ENCODE peak calls at places on chromosomes 1 and 21, in four cellular contexts. M, H, W and O are unnamed samples.

GRCh38 chr1:212364985-212365384 is 49.7 kb downstream of the PACC1 start:
- DNase-seq in M (no peak), H (no peak), W (no peak), O (no peak)

GRCh38 chr1:151443846-151444790 is 15.2 kb downstream of the POGZ start:
- DNase-seq in M (peak), H (peak), W (peak), O (peak)

GRCh38 chr21:36694041-36694515 is 4.8 kb upstream of the SIM2 start:
- DNase-seq in M (no peak), H (no peak), W (no peak), O (no peak)

GRCh38 chr1:203563291-203563690 is 63.3 kb upstream of the ATP2B4 start:
- DNase-seq in M (peak), H (peak), W (no peak), O (no peak)

GRCh38 chr1:154747841-154748766 is 122.0 kb downstream of the KCNN3 start:
- DNase-seq in M (peak), H (peak), W (peak), O (no peak)

GRCh38 chr1:2003564-2004131 is at the start of gene CFAP74:
- DNase-seq in M (peak), H (peak), W (no peak), O (peak)

GRCh38 chr1:151529211-151529702 is 10.9 kb upstream of the TUFT1 start:
- DNase-seq in M (no peak), H (no peak), W (no peak), O (no peak)

GRCh38 chr1:23187637-23188036 is 19.0 kb upstream of the LUZP1 start:
- DNase-seq in M (no peak), H (no peak), W (no peak), O (no peak)

GRCh38 chr1:155091071-155092051 is 12.7 kb downstream of the EFNA3 start:
- DNase-seq in M (peak), H (peak), W (peak), O (no peak)

GRCh38 chr1:78168306-78168705 is 122.5 kb downstream of the GIPC2 start:
- DNase-seq in M (peak), H (peak), W (no peak), O (no peak)

GRCh38 chr1:36342426-36343185 is 19.2 kb upstream of the EVA1B start:
- DNase-seq in M (peak), H (peak), W (peak), O (no peak)

GRCh38 chr1:154371436-154371835 is 33.7 kb upstream of the IL6R start:
- DNase-seq in M (no peak), H (no peak), W (no peak), O (no peak)

GRCh38 chr1:54324750-54325704 is 81.2 kb downstream of the SSBP3 start:
- DNase-seq in M (no peak), H (peak), W (no peak), O (no peak)

GRCh38 chr1:173868266-173869107 is at the start of gene ZBTB37:
- DNase-seq in M (no peak), H (no peak), W (peak), O (peak)

GRCh38 chr1:8121261-8122159 is 95.4 kb upstream of the ERRFI1 start:
- DNase-seq in M (peak), H (peak), W (no peak), O (peak)

GRCh38 chr1:87560961-87561360 is 232.3 kb downstream of the LMO4 start:
- DNase-seq in M (no peak), H (peak), W (no peak), O (no peak)

GRCh38 chr1:229869225-229869624 is 197.8 kb upstream of the GALNT2 start:
- DNase-seq in M (no peak), H (no peak), W (no peak), O (no peak)

GRCh38 chr1:9601942-9602793 is 13.5 kb downstream of the TMEM201 start:
- DNase-seq in M (no peak), H (no peak), W (no peak), O (no peak)

GRCh38 chr21:36966846-36967657 is 583 bp upstream of the HLCS start:
- DNase-seq in M (no peak), H (peak), W (no peak), O (no peak)

GRCh38 chr1:210755991-210756669 is 377.8 kb downstream of the KCNH1 start:
- DNase-seq in M (no peak), H (no peak), W (no peak), O (no peak)

GRCh38 chr1:36517415-36517814 is 34.7 kb upstream of the CSF3R start:
- DNase-seq in M (no peak), H (no peak), W (no peak), O (no peak)

GRCh38 chr1:29655945-29656866 is 419.9 kb downstream of the PTPRU start:
- DNase-seq in M (no peak), H (no peak), W (no peak), O (no peak)

GRCh38 chr1:67460648-67461500 is 30.7 kb upstream of the SERBP1 start:
- DNase-seq in M (peak), H (peak), W (no peak), O (peak)

GRCh38 chr1:204673909-204674701 is 11.4 kb downstream of the LRRN2 start:
- DNase-seq in M (no peak), H (no peak), W (no peak), O (no peak)

GRCh38 chr1:31111290-31111951 is 45.9 kb upstream of the PUM1 start:
- DNase-seq in M (peak), H (peak), W (no peak), O (no peak)